ENCODE peak calls at places on chromosomes 6 and 20, in ten cellular contexts. One of them, this sample, is unnamed.

GRCh38 chr6:145112711-145113148 is 622.6 kb downstream of the EPM2A start:
- DNase-seq in HFF-Myc: no peak
- DNase-seq in AG10803: peak
- DNase-seq in fibroblast of lung: peak
- DNase-seq in choroid plexus epithelial cell: peak
- DNase-seq in left lung: no peak
- DNase-seq in Peyer's patch: no peak
- DNase-seq in pancreas: no peak
- DNase-seq in PC-9: no peak
- DNase-seq in suprapubic skin: no peak
- DNase-seq in this sample: no peak

GRCh38 chr20:37414133-37414532 is 68.2 kb downstream of the SRC start:
- DNase-seq in HFF-Myc: no peak
- DNase-seq in AG10803: no peak
- DNase-seq in fibroblast of lung: no peak
- DNase-seq in choroid plexus epithelial cell: no peak
- DNase-seq in left lung: peak
- DNase-seq in Peyer's patch: no peak
- DNase-seq in pancreas: no peak
- DNase-seq in PC-9: no peak
- DNase-seq in suprapubic skin: no peak
- DNase-seq in this sample: no peak

GRCh38 chr6:147103641-147104040 is 100.6 kb upstream of the STXBP5 start:
- DNase-seq in HFF-Myc: no peak
- DNase-seq in AG10803: no peak
- DNase-seq in fibroblast of lung: no peak
- DNase-seq in choroid plexus epithelial cell: peak
- DNase-seq in left lung: no peak
- DNase-seq in Peyer's patch: no peak
- DNase-seq in pancreas: no peak
- DNase-seq in PC-9: no peak
- DNase-seq in suprapubic skin: no peak
- DNase-seq in this sample: no peak

GRCh38 chr6:137323860-137324259 is 104.7 kb upstream of the IFNGR1 start:
- DNase-seq in HFF-Myc: no peak
- DNase-seq in AG10803: no peak
- DNase-seq in fibroblast of lung: no peak
- DNase-seq in choroid plexus epithelial cell: no peak
- DNase-seq in left lung: no peak
- DNase-seq in Peyer's patch: no peak
- DNase-seq in pancreas: no peak
- DNase-seq in PC-9: peak
- DNase-seq in suprapubic skin: no peak
- DNase-seq in this sample: no peak

GRCh38 chr6:3838992-3839867 is 9.9 kb upstream of the FAM50B start:
- DNase-seq in HFF-Myc: no peak
- DNase-seq in AG10803: peak
- DNase-seq in fibroblast of lung: peak
- DNase-seq in choroid plexus epithelial cell: no peak
- DNase-seq in left lung: no peak
- DNase-seq in Peyer's patch: no peak
- DNase-seq in pancreas: no peak
- DNase-seq in PC-9: no peak
- DNase-seq in suprapubic skin: no peak
- DNase-seq in this sample: no peak

GRCh38 chr20:24657878-24658620 is 188.6 kb downstream of the SYNDIG1 start:
- DNase-seq in HFF-Myc: no peak
- DNase-seq in AG10803: no peak
- DNase-seq in fibroblast of lung: peak
- DNase-seq in choroid plexus epithelial cell: peak
- DNase-seq in left lung: no peak
- DNase-seq in Peyer's patch: no peak
- DNase-seq in pancreas: no peak
- DNase-seq in PC-9: no peak
- DNase-seq in suprapubic skin: no peak
- DNase-seq in this sample: no peak

GRCh38 chr6:84428300-84428907 is 201.0 kb upstream of the CEP162 start:
- DNase-seq in HFF-Myc: peak
- DNase-seq in AG10803: peak
- DNase-seq in fibroblast of lung: peak
- DNase-seq in choroid plexus epithelial cell: peak
- DNase-seq in left lung: no peak
- DNase-seq in Peyer's patch: peak
- DNase-seq in pancreas: no peak
- DNase-seq in PC-9: no peak
- DNase-seq in suprapubic skin: peak
- DNase-seq in this sample: no peak

GRCh38 chr20:50478162-50479036 is 31.8 kb upstream of the PTPN1 start:
- DNase-seq in HFF-Myc: no peak
- DNase-seq in AG10803: peak
- DNase-seq in fibroblast of lung: peak
- DNase-seq in choroid plexus epithelial cell: peak
- DNase-seq in left lung: peak
- DNase-seq in Peyer's patch: peak
- DNase-seq in pancreas: peak
- DNase-seq in PC-9: no peak
- DNase-seq in suprapubic skin: peak
- DNase-seq in this sample: no peak

GRCh38 chr6:116278853-116279231 is 888 bp downstream of the TSPYL1 start:
- DNase-seq in HFF-Myc: no peak
- DNase-seq in AG10803: no peak
- DNase-seq in fibroblast of lung: no peak
- DNase-seq in choroid plexus epithelial cell: no peak
- DNase-seq in left lung: no peak
- DNase-seq in Peyer's patch: no peak
- DNase-seq in pancreas: peak
- DNase-seq in PC-9: no peak
- DNase-seq in suprapubic skin: peak
- DNase-seq in this sample: no peak

GRCh38 chr6:94463306-94463705 is 1043.9 kb upstream of the EPHA7 start:
- DNase-seq in HFF-Myc: no peak
- DNase-seq in AG10803: no peak
- DNase-seq in fibroblast of lung: no peak
- DNase-seq in choroid plexus epithelial cell: no peak
- DNase-seq in left lung: no peak
- DNase-seq in Peyer's patch: no peak
- DNase-seq in pancreas: no peak
- DNase-seq in PC-9: no peak
- DNase-seq in suprapubic skin: no peak
- DNase-seq in this sample: no peak

GRCh38 chr6:24228681-24229255 is 102.8 kb downstream of the NRSN1 start:
- DNase-seq in HFF-Myc: no peak
- DNase-seq in AG10803: peak
- DNase-seq in fibroblast of lung: peak
- DNase-seq in choroid plexus epithelial cell: peak
- DNase-seq in left lung: no peak
- DNase-seq in Peyer's patch: no peak
- DNase-seq in pancreas: no peak
- DNase-seq in PC-9: no peak
- DNase-seq in suprapubic skin: no peak
- DNase-seq in this sample: no peak

GRCh38 chr20:64167676-64168075 is 3.4 kb downstream of the MYT1 start:
- DNase-seq in HFF-Myc: no peak
- DNase-seq in AG10803: peak
- DNase-seq in fibroblast of lung: no peak
- DNase-seq in choroid plexus epithelial cell: no peak
- DNase-seq in left lung: no peak
- DNase-seq in Peyer's patch: no peak
- DNase-seq in pancreas: no peak
- DNase-seq in PC-9: no peak
- DNase-seq in suprapubic skin: no peak
- DNase-seq in this sample: no peak

GRCh38 chr20:31923388-31924271 is 28.2 kb downstream of the PDRG1 start:
- DNase-seq in HFF-Myc: no peak
- DNase-seq in AG10803: no peak
- DNase-seq in fibroblast of lung: no peak
- DNase-seq in choroid plexus epithelial cell: no peak
- DNase-seq in left lung: no peak
- DNase-seq in Peyer's patch: no peak
- DNase-seq in pancreas: no peak
- DNase-seq in PC-9: no peak
- DNase-seq in suprapubic skin: no peak
- DNase-seq in this sample: no peak

GRCh38 chr6:154984146-154984545 is 11.0 kb upstream of the TIAM2 start:
- DNase-seq in HFF-Myc: no peak
- DNase-seq in AG10803: no peak
- DNase-seq in fibroblast of lung: peak
- DNase-seq in choroid plexus epithelial cell: no peak
- DNase-seq in left lung: no peak
- DNase-seq in Peyer's patch: no peak
- DNase-seq in pancreas: no peak
- DNase-seq in PC-9: no peak
- DNase-seq in suprapubic skin: no peak
- DNase-seq in this sample: no peak

GRCh38 chr20:46118481-46119020 is 437 bp downstream of the CD40 start:
- DNase-seq in HFF-Myc: no peak
- DNase-seq in AG10803: no peak
- DNase-seq in fibroblast of lung: no peak
- DNase-seq in choroid plexus epithelial cell: no peak
- DNase-seq in left lung: peak
- DNase-seq in Peyer's patch: peak
- DNase-seq in pancreas: no peak
- DNase-seq in PC-9: no peak
- DNase-seq in suprapubic skin: peak
- DNase-seq in this sample: no peak

GRCh38 chr6:26260791-26261484 is 104.1 kb upstream of the BTN3A2 start:
- DNase-seq in HFF-Myc: no peak
- DNase-seq in AG10803: no peak
- DNase-seq in fibroblast of lung: no peak
- DNase-seq in choroid plexus epithelial cell: no peak
- DNase-seq in left lung: no peak
- DNase-seq in Peyer's patch: no peak
- DNase-seq in pancreas: no peak
- DNase-seq in PC-9: no peak
- DNase-seq in suprapubic skin: no peak
- DNase-seq in this sample: no peak

GRCh38 chr6:36727491-36728021 is 29.9 kb downstream of the RAB44 start:
- DNase-seq in HFF-Myc: peak
- DNase-seq in AG10803: peak
- DNase-seq in fibroblast of lung: peak
- DNase-seq in choroid plexus epithelial cell: peak
- DNase-seq in left lung: no peak
- DNase-seq in Peyer's patch: no peak
- DNase-seq in pancreas: no peak
- DNase-seq in PC-9: peak
- DNase-seq in suprapubic skin: no peak
- DNase-seq in this sample: no peak

GRCh38 chr6:153032255-153032882 is 29.9 kb upstream of the MTRF1L start:
- DNase-seq in HFF-Myc: peak
- DNase-seq in AG10803: peak
- DNase-seq in fibroblast of lung: peak
- DNase-seq in choroid plexus epithelial cell: peak
- DNase-seq in left lung: no peak
- DNase-seq in Peyer's patch: no peak
- DNase-seq in pancreas: no peak
- DNase-seq in PC-9: peak
- DNase-seq in suprapubic skin: no peak
- DNase-seq in this sample: peak
- TF ChIP-seq CTCF in HFF-Myc: no peak
- TF ChIP-seq CTCF in AG10803: peak
- TF ChIP-seq CTCF in fibroblast of lung: peak
- TF ChIP-seq CTCF in choroid plexus epithelial cell: peak
- TF ChIP-seq CTCF in left lung: peak
- TF ChIP-seq CTCF in Peyer's patch: no peak
- TF ChIP-seq CTCF in pancreas: peak
- TF ChIP-seq CTCF in PC-9: peak
- TF ChIP-seq CTCF in suprapubic skin: no peak
- TF ChIP-seq CTCF in this sample: peak

GRCh38 chr6:106520711-106521367 is 108.5 kb downstream of the RTN4IP1 start:
- DNase-seq in HFF-Myc: no peak
- DNase-seq in AG10803: no peak
- DNase-seq in fibroblast of lung: no peak
- DNase-seq in choroid plexus epithelial cell: no peak
- DNase-seq in left lung: peak
- DNase-seq in Peyer's patch: peak
- DNase-seq in pancreas: no peak
- DNase-seq in PC-9: no peak
- DNase-seq in suprapubic skin: no peak
- DNase-seq in this sample: no peak
- H3K4me3 ChIP-seq in HFF-Myc: no peak
- H3K4me3 ChIP-seq in AG10803: no peak
- H3K4me3 ChIP-seq in fibroblast of lung: no peak
- H3K4me3 ChIP-seq in choroid plexus epithelial cell: no peak
- H3K4me3 ChIP-seq in left lung: peak
- H3K4me3 ChIP-seq in Peyer's patch: peak
- H3K4me3 ChIP-seq in pancreas: no peak
- H3K4me3 ChIP-seq in PC-9: no peak
- H3K4me3 ChIP-seq in suprapubic skin: no peak
- H3K4me3 ChIP-seq in this sample: no peak

GRCh38 chr20:60009826-60010616 is 51.8 kb downstream of the CDH26 start:
- DNase-seq in HFF-Myc: no peak
- DNase-seq in AG10803: no peak
- DNase-seq in fibroblast of lung: no peak
- DNase-seq in choroid plexus epithelial cell: no peak
- DNase-seq in left lung: no peak
- DNase-seq in Peyer's patch: no peak
- DNase-seq in pancreas: no peak
- DNase-seq in PC-9: no peak
- DNase-seq in suprapubic skin: no peak
- DNase-seq in this sample: no peak
- TF ChIP-seq CTCF in HFF-Myc: peak
- TF ChIP-seq CTCF in AG10803: no peak
- TF ChIP-seq CTCF in fibroblast of lung: no peak
- TF ChIP-seq CTCF in choroid plexus epithelial cell: no peak
- TF ChIP-seq CTCF in left lung: no peak
- TF ChIP-seq CTCF in Peyer's patch: no peak
- TF ChIP-seq CTCF in pancreas: no peak
- TF ChIP-seq CTCF in PC-9: peak
- TF ChIP-seq CTCF in suprapubic skin: no peak
- TF ChIP-seq CTCF in this sample: peak

GRCh38 chr20:19501476-19502115 is 256.5 kb upstream of the RIN2 start:
- DNase-seq in HFF-Myc: no peak
- DNase-seq in AG10803: no peak
- DNase-seq in fibroblast of lung: no peak
- DNase-seq in choroid plexus epithelial cell: no peak
- DNase-seq in left lung: no peak
- DNase-seq in Peyer's patch: no peak
- DNase-seq in pancreas: no peak
- DNase-seq in PC-9: no peak
- DNase-seq in suprapubic skin: no peak
- DNase-seq in this sample: no peak

GRCh38 chr20:19506021-19506420 is 252.0 kb upstream of the RIN2 start:
- DNase-seq in HFF-Myc: no peak
- DNase-seq in AG10803: no peak
- DNase-seq in fibroblast of lung: no peak
- DNase-seq in choroid plexus epithelial cell: no peak
- DNase-seq in left lung: no peak
- DNase-seq in Peyer's patch: no peak
- DNase-seq in pancreas: no peak
- DNase-seq in PC-9: no peak
- DNase-seq in suprapubic skin: no peak
- DNase-seq in this sample: peak

GRCh38 chr20:19498756-19499155 is 259.3 kb upstream of the RIN2 start:
- DNase-seq in HFF-Myc: no peak
- DNase-seq in AG10803: no peak
- DNase-seq in fibroblast of lung: no peak
- DNase-seq in choroid plexus epithelial cell: no peak
- DNase-seq in left lung: no peak
- DNase-seq in Peyer's patch: no peak
- DNase-seq in pancreas: no peak
- DNase-seq in PC-9: no peak
- DNase-seq in suprapubic skin: no peak
- DNase-seq in this sample: no peak

GRCh38 chr20:19504251-19504650 is 253.8 kb upstream of the RIN2 start:
- DNase-seq in HFF-Myc: no peak
- DNase-seq in AG10803: peak
- DNase-seq in fibroblast of lung: no peak
- DNase-seq in choroid plexus epithelial cell: no peak
- DNase-seq in left lung: no peak
- DNase-seq in Peyer's patch: no peak
- DNase-seq in pancreas: no peak
- DNase-seq in PC-9: no peak
- DNase-seq in suprapubic skin: no peak
- DNase-seq in this sample: no peak

GRCh38 chr20:19502169-19502568 is 255.9 kb upstream of the RIN2 start:
- DNase-seq in HFF-Myc: no peak
- DNase-seq in AG10803: no peak
- DNase-seq in fibroblast of lung: no peak
- DNase-seq in choroid plexus epithelial cell: no peak
- DNase-seq in left lung: no peak
- DNase-seq in Peyer's patch: no peak
- DNase-seq in pancreas: no peak
- DNase-seq in PC-9: no peak
- DNase-seq in suprapubic skin: no peak
- DNase-seq in this sample: no peak
- H3K4me3 ChIP-seq in HFF-Myc: no peak
- H3K4me3 ChIP-seq in AG10803: no peak
- H3K4me3 ChIP-seq in fibroblast of lung: no peak
- H3K4me3 ChIP-seq in choroid plexus epithelial cell: no peak
- H3K4me3 ChIP-seq in left lung: no peak
- H3K4me3 ChIP-seq in Peyer's patch: no peak
- H3K4me3 ChIP-seq in pancreas: no peak
- H3K4me3 ChIP-seq in PC-9: no peak
- H3K4me3 ChIP-seq in suprapubic skin: no peak
- H3K4me3 ChIP-seq in this sample: no peak

This sample was measured in AG09309.